ENCODE peak calls at places on chromosomes 13 and 19, in nine cellular contexts. One of them, this sample, is unnamed.

GRCh38 chr13:44267966-44268365 is 105.7 kb upstream of the SERP2 start:
- DNase-seq in adrenal gland: no peak
- DNase-seq in T1000: no peak
- DNase-seq in hippocampal formation: no peak
- DNase-seq in T-helper 2 cell: no peak
- DNase-seq in B cell: no peak
- DNase-seq in stimulated activated CD8-positive, alpha-beta memory T cell treated with anti-CD3 and anti-CD28 coated beads, Interleukin-4, amount 100 ng/mL, for 4 hours: no peak
- DNase-seq in activated effector memory CD4-positive, alpha-beta T cell treated with anti-CD3 and anti-CD28 coated beads, Interleukin-2, amount 50 U/mL, for 16 hours: no peak
- DNase-seq in PC-3: peak; percentile 91
- DNase-seq in this sample: no peak

GRCh38 chr19:7213628-7214328 is 80.4 kb downstream of the INSR start:
- DNase-seq in adrenal gland: no peak
- DNase-seq in T1000: no peak
- DNase-seq in hippocampal formation: no peak
- DNase-seq in T-helper 2 cell: no peak
- DNase-seq in B cell: no peak
- DNase-seq in stimulated activated CD8-positive, alpha-beta memory T cell treated with anti-CD3 and anti-CD28 coated beads, Interleukin-4, amount 100 ng/mL, for 4 hours: no peak
- DNase-seq in activated effector memory CD4-positive, alpha-beta T cell treated with anti-CD3 and anti-CD28 coated beads, Interleukin-2, amount 50 U/mL, for 16 hours: no peak
- DNase-seq in PC-3: no peak
- DNase-seq in this sample: no peak

GRCh38 chr13:27018230-27018875 is 153.3 kb downstream of the USP12 start:
- DNase-seq in adrenal gland: no peak
- DNase-seq in T1000: no peak
- DNase-seq in hippocampal formation: no peak
- DNase-seq in T-helper 2 cell: no peak
- DNase-seq in B cell: no peak
- DNase-seq in stimulated activated CD8-positive, alpha-beta memory T cell treated with anti-CD3 and anti-CD28 coated beads, Interleukin-4, amount 100 ng/mL, for 4 hours: no peak
- DNase-seq in activated effector memory CD4-positive, alpha-beta T cell treated with anti-CD3 and anti-CD28 coated beads, Interleukin-2, amount 50 U/mL, for 16 hours: no peak
- DNase-seq in PC-3: no peak
- DNase-seq in this sample: no peak

GRCh38 chr19:50933640-50934039 is 19.2 kb downstream of the KLK5 start:
- DNase-seq in adrenal gland: no peak
- DNase-seq in T1000: no peak
- DNase-seq in hippocampal formation: no peak
- DNase-seq in T-helper 2 cell: no peak
- DNase-seq in B cell: no peak
- DNase-seq in stimulated activated CD8-positive, alpha-beta memory T cell treated with anti-CD3 and anti-CD28 coated beads, Interleukin-4, amount 100 ng/mL, for 4 hours: no peak
- DNase-seq in activated effector memory CD4-positive, alpha-beta T cell treated with anti-CD3 and anti-CD28 coated beads, Interleukin-2, amount 50 U/mL, for 16 hours: no peak
- DNase-seq in PC-3: peak; percentile 96
- DNase-seq in this sample: no peak

GRCh38 chr13:49625392-49626137 is 2.7 kb upstream of the ARL11 start:
- DNase-seq in adrenal gland: peak; percentile 92
- DNase-seq in T1000: no peak
- DNase-seq in hippocampal formation: no peak
- DNase-seq in T-helper 2 cell: no peak
- DNase-seq in B cell: no peak
- DNase-seq in stimulated activated CD8-positive, alpha-beta memory T cell treated with anti-CD3 and anti-CD28 coated beads, Interleukin-4, amount 100 ng/mL, for 4 hours: no peak
- DNase-seq in activated effector memory CD4-positive, alpha-beta T cell treated with anti-CD3 and anti-CD28 coated beads, Interleukin-2, amount 50 U/mL, for 16 hours: no peak
- DNase-seq in PC-3: no peak
- DNase-seq in this sample: peak; percentile 28

GRCh38 chr13:40518481-40518882 is 148.0 kb downstream of the FOXO1 start:
- DNase-seq in adrenal gland: no peak
- DNase-seq in T1000: no peak
- DNase-seq in hippocampal formation: no peak
- DNase-seq in T-helper 2 cell: no peak
- DNase-seq in B cell: no peak
- DNase-seq in stimulated activated CD8-positive, alpha-beta memory T cell treated with anti-CD3 and anti-CD28 coated beads, Interleukin-4, amount 100 ng/mL, for 4 hours: peak; percentile 36
- DNase-seq in activated effector memory CD4-positive, alpha-beta T cell treated with anti-CD3 and anti-CD28 coated beads, Interleukin-2, amount 50 U/mL, for 16 hours: peak; percentile 86
- DNase-seq in PC-3: no peak
- DNase-seq in this sample: no peak

GRCh38 chr13:99312493-99312883 is 5.3 kb upstream of the GPR183 start:
- DNase-seq in adrenal gland: peak; percentile 72
- DNase-seq in T1000: peak; percentile 41
- DNase-seq in hippocampal formation: peak; percentile 51
- DNase-seq in T-helper 2 cell: peak; percentile 70
- DNase-seq in B cell: no peak
- DNase-seq in stimulated activated CD8-positive, alpha-beta memory T cell treated with anti-CD3 and anti-CD28 coated beads, Interleukin-4, amount 100 ng/mL, for 4 hours: no peak
- DNase-seq in activated effector memory CD4-positive, alpha-beta T cell treated with anti-CD3 and anti-CD28 coated beads, Interleukin-2, amount 50 U/mL, for 16 hours: no peak
- DNase-seq in PC-3: no peak
- DNase-seq in this sample: peak; percentile 59

GRCh38 chr13:112968380-112968909 is 569 bp upstream of the MCF2L start:
- DNase-seq in adrenal gland: no peak
- DNase-seq in T1000: no peak
- DNase-seq in hippocampal formation: no peak
- DNase-seq in T-helper 2 cell: peak; percentile 48
- DNase-seq in B cell: peak; percentile 62
- DNase-seq in stimulated activated CD8-positive, alpha-beta memory T cell treated with anti-CD3 and anti-CD28 coated beads, Interleukin-4, amount 100 ng/mL, for 4 hours: no peak
- DNase-seq in activated effector memory CD4-positive, alpha-beta T cell treated with anti-CD3 and anti-CD28 coated beads, Interleukin-2, amount 50 U/mL, for 16 hours: peak; percentile 77
- DNase-seq in PC-3: peak; percentile 41
- DNase-seq in this sample: no peak

GRCh38 chr19:54684537-54684936 is 21.8 kb downstream of the LILRB4 start:
- DNase-seq in adrenal gland: peak; percentile 30
- DNase-seq in T1000: no peak
- DNase-seq in hippocampal formation: no peak
- DNase-seq in T-helper 2 cell: peak; percentile 29
- DNase-seq in B cell: no peak
- DNase-seq in stimulated activated CD8-positive, alpha-beta memory T cell treated with anti-CD3 and anti-CD28 coated beads, Interleukin-4, amount 100 ng/mL, for 4 hours: no peak
- DNase-seq in activated effector memory CD4-positive, alpha-beta T cell treated with anti-CD3 and anti-CD28 coated beads, Interleukin-2, amount 50 U/mL, for 16 hours: peak; percentile 42
- DNase-seq in PC-3: peak; percentile 66
- DNase-seq in this sample: no peak

GRCh38 chr13:110419391-110419791 is 112.3 kb downstream of the COL4A2 start:
- DNase-seq in adrenal gland: no peak
- DNase-seq in T1000: no peak
- DNase-seq in hippocampal formation: no peak
- DNase-seq in T-helper 2 cell: no peak
- DNase-seq in B cell: no peak
- DNase-seq in stimulated activated CD8-positive, alpha-beta memory T cell treated with anti-CD3 and anti-CD28 coated beads, Interleukin-4, amount 100 ng/mL, for 4 hours: no peak
- DNase-seq in activated effector memory CD4-positive, alpha-beta T cell treated with anti-CD3 and anti-CD28 coated beads, Interleukin-2, amount 50 U/mL, for 16 hours: no peak
- DNase-seq in PC-3: no peak
- DNase-seq in this sample: no peak

GRCh38 chr19:1794424-1795185 is 17.5 kb downstream of the ATP8B3 start:
- DNase-seq in adrenal gland: no peak
- DNase-seq in T1000: no peak
- DNase-seq in hippocampal formation: no peak
- DNase-seq in T-helper 2 cell: no peak
- DNase-seq in B cell: no peak
- DNase-seq in stimulated activated CD8-positive, alpha-beta memory T cell treated with anti-CD3 and anti-CD28 coated beads, Interleukin-4, amount 100 ng/mL, for 4 hours: no peak
- DNase-seq in activated effector memory CD4-positive, alpha-beta T cell treated with anti-CD3 and anti-CD28 coated beads, Interleukin-2, amount 50 U/mL, for 16 hours: no peak
- DNase-seq in PC-3: no peak
- DNase-seq in this sample: no peak

GRCh38 chr19:33389574-33390119 is 16.1 kb downstream of the CEBPG start:
- DNase-seq in adrenal gland: no peak
- DNase-seq in T1000: no peak
- DNase-seq in hippocampal formation: no peak
- DNase-seq in T-helper 2 cell: no peak
- DNase-seq in B cell: no peak
- DNase-seq in stimulated activated CD8-positive, alpha-beta memory T cell treated with anti-CD3 and anti-CD28 coated beads, Interleukin-4, amount 100 ng/mL, for 4 hours: no peak
- DNase-seq in activated effector memory CD4-positive, alpha-beta T cell treated with anti-CD3 and anti-CD28 coated beads, Interleukin-2, amount 50 U/mL, for 16 hours: peak; percentile 51
- DNase-seq in PC-3: no peak
- DNase-seq in this sample: no peak

GRCh38 chr13:112146073-112146360 is 79.1 kb downstream of the SOX1 start:
- DNase-seq in adrenal gland: no peak
- DNase-seq in T1000: no peak
- DNase-seq in hippocampal formation: no peak
- DNase-seq in T-helper 2 cell: no peak
- DNase-seq in B cell: no peak
- DNase-seq in stimulated activated CD8-positive, alpha-beta memory T cell treated with anti-CD3 and anti-CD28 coated beads, Interleukin-4, amount 100 ng/mL, for 4 hours: no peak
- DNase-seq in activated effector memory CD4-positive, alpha-beta T cell treated with anti-CD3 and anti-CD28 coated beads, Interleukin-2, amount 50 U/mL, for 16 hours: peak; percentile 61
- DNase-seq in PC-3: no peak
- DNase-seq in this sample: no peak

GRCh38 chr13:97856001-97856675 is 97.3 kb upstream of the IPO5 start:
- DNase-seq in adrenal gland: peak; percentile 35
- DNase-seq in T1000: no peak
- DNase-seq in hippocampal formation: peak; percentile 7
- DNase-seq in T-helper 2 cell: no peak
- DNase-seq in B cell: no peak
- DNase-seq in stimulated activated CD8-positive, alpha-beta memory T cell treated with anti-CD3 and anti-CD28 coated beads, Interleukin-4, amount 100 ng/mL, for 4 hours: no peak
- DNase-seq in activated effector memory CD4-positive, alpha-beta T cell treated with anti-CD3 and anti-CD28 coated beads, Interleukin-2, amount 50 U/mL, for 16 hours: no peak
- DNase-seq in PC-3: no peak
- DNase-seq in this sample: peak; percentile 45

GRCh38 chr19:54432144-54432738 is 16.8 kb upstream of the LENG8 start:
- DNase-seq in adrenal gland: no peak
- DNase-seq in T1000: no peak
- DNase-seq in hippocampal formation: no peak
- DNase-seq in T-helper 2 cell: no peak
- DNase-seq in B cell: no peak
- DNase-seq in stimulated activated CD8-positive, alpha-beta memory T cell treated with anti-CD3 and anti-CD28 coated beads, Interleukin-4, amount 100 ng/mL, for 4 hours: no peak
- DNase-seq in activated effector memory CD4-positive, alpha-beta T cell treated with anti-CD3 and anti-CD28 coated beads, Interleukin-2, amount 50 U/mL, for 16 hours: no peak
- DNase-seq in PC-3: peak; percentile 98
- DNase-seq in this sample: no peak

GRCh38 chr13:39783051-39783450 is 127.6 kb downstream of the COG6 start:
- DNase-seq in adrenal gland: no peak
- DNase-seq in T1000: no peak
- DNase-seq in hippocampal formation: no peak
- DNase-seq in T-helper 2 cell: no peak
- DNase-seq in B cell: no peak
- DNase-seq in stimulated activated CD8-positive, alpha-beta memory T cell treated with anti-CD3 and anti-CD28 coated beads, Interleukin-4, amount 100 ng/mL, for 4 hours: no peak
- DNase-seq in activated effector memory CD4-positive, alpha-beta T cell treated with anti-CD3 and anti-CD28 coated beads, Interleukin-2, amount 50 U/mL, for 16 hours: no peak
- DNase-seq in PC-3: peak; percentile 43
- DNase-seq in this sample: no peak

GRCh38 chr19:3057275-3057714 is 5.0 kb downstream of the TLE5 start:
- DNase-seq in adrenal gland: peak; percentile 93
- DNase-seq in T1000: no peak
- DNase-seq in hippocampal formation: peak; percentile 57
- DNase-seq in T-helper 2 cell: no peak
- DNase-seq in B cell: no peak
- DNase-seq in stimulated activated CD8-positive, alpha-beta memory T cell treated with anti-CD3 and anti-CD28 coated beads, Interleukin-4, amount 100 ng/mL, for 4 hours: no peak
- DNase-seq in activated effector memory CD4-positive, alpha-beta T cell treated with anti-CD3 and anti-CD28 coated beads, Interleukin-2, amount 50 U/mL, for 16 hours: no peak
- DNase-seq in PC-3: peak; percentile 21
- DNase-seq in this sample: peak; percentile 77

GRCh38 chr13:85828094-85828684 is 29.0 kb upstream of the SLITRK6 start:
- DNase-seq in adrenal gland: no peak
- DNase-seq in T1000: no peak
- DNase-seq in hippocampal formation: no peak
- DNase-seq in T-helper 2 cell: peak; percentile 1
- DNase-seq in B cell: peak; percentile 6
- DNase-seq in stimulated activated CD8-positive, alpha-beta memory T cell treated with anti-CD3 and anti-CD28 coated beads, Interleukin-4, amount 100 ng/mL, for 4 hours: no peak
- DNase-seq in activated effector memory CD4-positive, alpha-beta T cell treated with anti-CD3 and anti-CD28 coated beads, Interleukin-2, amount 50 U/mL, for 16 hours: no peak
- DNase-seq in PC-3: peak; percentile 43
- DNase-seq in this sample: no peak

GRCh38 chr19:29529646-29530548 is 4.1 kb downstream of the VSTM2B start:
- DNase-seq in adrenal gland: no peak
- DNase-seq in T1000: no peak
- DNase-seq in hippocampal formation: no peak
- DNase-seq in T-helper 2 cell: peak; percentile 30
- DNase-seq in B cell: no peak
- DNase-seq in stimulated activated CD8-positive, alpha-beta memory T cell treated with anti-CD3 and anti-CD28 coated beads, Interleukin-4, amount 100 ng/mL, for 4 hours: no peak
- DNase-seq in activated effector memory CD4-positive, alpha-beta T cell treated with anti-CD3 and anti-CD28 coated beads, Interleukin-2, amount 50 U/mL, for 16 hours: peak; percentile 47
- DNase-seq in PC-3: no peak
- DNase-seq in this sample: no peak

GRCh38 chr13:90534617-90535340 is 812.7 kb upstream of the MIR17HG start:
- DNase-seq in adrenal gland: no peak
- DNase-seq in T1000: no peak
- DNase-seq in hippocampal formation: no peak
- DNase-seq in T-helper 2 cell: no peak
- DNase-seq in B cell: no peak
- DNase-seq in stimulated activated CD8-positive, alpha-beta memory T cell treated with anti-CD3 and anti-CD28 coated beads, Interleukin-4, amount 100 ng/mL, for 4 hours: no peak
- DNase-seq in activated effector memory CD4-positive, alpha-beta T cell treated with anti-CD3 and anti-CD28 coated beads, Interleukin-2, amount 50 U/mL, for 16 hours: no peak
- DNase-seq in PC-3: no peak
- DNase-seq in this sample: no peak

GRCh38 chr19:10554760-10555612 is 10.8 kb downstream of the KRI1 start:
- DNase-seq in adrenal gland: no peak
- DNase-seq in T1000: no peak
- DNase-seq in hippocampal formation: no peak
- DNase-seq in T-helper 2 cell: no peak
- DNase-seq in B cell: no peak
- DNase-seq in stimulated activated CD8-positive, alpha-beta memory T cell treated with anti-CD3 and anti-CD28 coated beads, Interleukin-4, amount 100 ng/mL, for 4 hours: no peak
- DNase-seq in activated effector memory CD4-positive, alpha-beta T cell treated with anti-CD3 and anti-CD28 coated beads, Interleukin-2, amount 50 U/mL, for 16 hours: no peak
- DNase-seq in PC-3: no peak
- DNase-seq in this sample: no peak

GRCh38 chr19:18060472-18060871 is 26.3 kb downstream of the IL12RB1 start:
- DNase-seq in adrenal gland: no peak
- DNase-seq in T1000: no peak
- DNase-seq in hippocampal formation: no peak
- DNase-seq in T-helper 2 cell: no peak
- DNase-seq in B cell: no peak
- DNase-seq in stimulated activated CD8-positive, alpha-beta memory T cell treated with anti-CD3 and anti-CD28 coated beads, Interleukin-4, amount 100 ng/mL, for 4 hours: no peak
- DNase-seq in activated effector memory CD4-positive, alpha-beta T cell treated with anti-CD3 and anti-CD28 coated beads, Interleukin-2, amount 50 U/mL, for 16 hours: no peak
- DNase-seq in PC-3: no peak
- DNase-seq in this sample: no peak

GRCh38 chr19:18153555-18154134 is 682 bp downstream of the PIK3R2 start:
- DNase-seq in adrenal gland: peak; percentile 67
- DNase-seq in T1000: no peak
- DNase-seq in hippocampal formation: no peak
- DNase-seq in T-helper 2 cell: peak; percentile 39
- DNase-seq in B cell: no peak
- DNase-seq in stimulated activated CD8-positive, alpha-beta memory T cell treated with anti-CD3 and anti-CD28 coated beads, Interleukin-4, amount 100 ng/mL, for 4 hours: no peak
- DNase-seq in activated effector memory CD4-positive, alpha-beta T cell treated with anti-CD3 and anti-CD28 coated beads, Interleukin-2, amount 50 U/mL, for 16 hours: peak; percentile 75
- DNase-seq in PC-3: no peak
- DNase-seq in this sample: no peak

GRCh38 chr19:16315825-16316505 is 8.7 kb upstream of the KLF2 start:
- DNase-seq in adrenal gland: peak; percentile 29
- DNase-seq in T1000: peak; percentile 59
- DNase-seq in hippocampal formation: no peak
- DNase-seq in T-helper 2 cell: no peak
- DNase-seq in B cell: no peak
- DNase-seq in stimulated activated CD8-positive, alpha-beta memory T cell treated with anti-CD3 and anti-CD28 coated beads, Interleukin-4, amount 100 ng/mL, for 4 hours: no peak
- DNase-seq in activated effector memory CD4-positive, alpha-beta T cell treated with anti-CD3 and anti-CD28 coated beads, Interleukin-2, amount 50 U/mL, for 16 hours: no peak
- DNase-seq in PC-3: peak; percentile 44
- DNase-seq in this sample: peak; percentile 76

GRCh38 chr13:109357751-109358150 is 428.6 kb downstream of the IRS2 start:
- DNase-seq in adrenal gland: no peak
- DNase-seq in T1000: no peak
- DNase-seq in hippocampal formation: no peak
- DNase-seq in T-helper 2 cell: no peak
- DNase-seq in B cell: no peak
- DNase-seq in stimulated activated CD8-positive, alpha-beta memory T cell treated with anti-CD3 and anti-CD28 coated beads, Interleukin-4, amount 100 ng/mL, for 4 hours: no peak
- DNase-seq in activated effector memory CD4-positive, alpha-beta T cell treated with anti-CD3 and anti-CD28 coated beads, Interleukin-2, amount 50 U/mL, for 16 hours: no peak
- DNase-seq in PC-3: no peak
- DNase-seq in this sample: no peak